ENCODE peak calls at places on chromosomes 4 and X, in nine cellular contexts. C is cardiac fibroblast; K is astrocyte of the spinal cord; P is NB4; R is AG04450; B is bronchial epithelial cell; W is A549; O is CD8-positive, alpha-beta T cell; V is OCI-LY7. Z is an unnamed sample.

GRCh38 chr4:35538807-35539206 is 705.5 kb downstream of the ARAP2 start:
- DNase-seq in C (peak; percentile 0), K (peak; percentile 0), P (peak; percentile 49), R (no peak), B (no peak), W (no peak), O (no peak), V (no peak), Z (no peak)

GRCh38 chr4:304987-305680 is at the start of gene ZNF732:
- DNase-seq in C (peak; percentile 50), K (peak; percentile 77), P (no peak), R (peak; percentile 16), B (peak; percentile 79), W (no peak), O (no peak), V (no peak), Z (peak; percentile 16)

GRCh38 chr4:187908079-187908501 is 87.5 kb upstream of the ZFP42 start:
- DNase-seq in C (peak; percentile 58), K (peak; percentile 68), P (no peak), R (peak; percentile 61), B (peak; percentile 74), W (no peak), O (no peak), V (no peak), Z (peak; percentile 82)

GRCh38 chrX:10615931-10616780 is 4.2 kb downstream of the MID1 start:
- DNase-seq in C (peak; percentile 76), K (peak; percentile 75), P (peak; percentile 43), R (no peak), B (no peak), W (no peak), O (no peak), V (peak; percentile 28), Z (no peak)

GRCh38 chr4:121799208-121799823 is 1.8 kb upstream of the EXOSC9 start:
- DNase-seq in C (no peak), K (no peak), P (no peak), R (no peak), B (no peak), W (no peak), O (no peak), V (no peak), Z (no peak)

GRCh38 chr4:70936200-70936787 is 34.1 kb downstream of the MOB1B start:
- DNase-seq in C (no peak), K (no peak), P (no peak), R (no peak), B (no peak), W (no peak), O (no peak), V (no peak), Z (no peak)

GRCh38 chr4:157521916-157522315 is 301.4 kb downstream of the GRIA2 start:
- DNase-seq in C (no peak), K (no peak), P (no peak), R (no peak), B (peak; percentile 18), W (no peak), O (no peak), V (no peak), Z (no peak)

GRCh38 chr4:79178770-79179169 is 147.1 kb downstream of the NAA11 start:
- DNase-seq in C (peak; percentile 76), K (no peak), P (no peak), R (no peak), B (no peak), W (no peak), O (no peak), V (no peak), Z (peak; percentile 38)

GRCh38 chrX:119398974-119399771 is at the start of gene SLC25A43:
- DNase-seq in C (peak; percentile 49), K (no peak), P (peak; percentile 77), R (no peak), B (no peak), W (peak; percentile 67), O (peak; percentile 22), V (peak; percentile 71), Z (no peak)

GRCh38 chr4:38957947-38958346 is 74.3 kb downstream of the TMEM156 start:
- DNase-seq in C (no peak), K (no peak), P (no peak), R (no peak), B (peak; percentile 25), W (no peak), O (no peak), V (no peak), Z (no peak)

GRCh38 chr4:109607976-109608375 is 47.9 kb downstream of the MCUB start:
- DNase-seq in C (no peak), K (no peak), P (no peak), R (no peak), B (no peak), W (no peak), O (no peak), V (no peak), Z (no peak)

GRCh38 chr4:183200453-183200852 is 101.4 kb downstream of the WWC2 start:
- DNase-seq in C (peak; percentile 96), K (peak; percentile 96), P (no peak), R (peak; percentile 70), B (peak; percentile 90), W (no peak), O (no peak), V (no peak), Z (peak; percentile 88)

GRCh38 chr4:5979981-5980380 is 38.2 kb downstream of the C4orf50 start:
- DNase-seq in C (no peak), K (no peak), P (peak; percentile 37), R (no peak), B (no peak), W (peak; percentile 37), O (no peak), V (no peak), Z (no peak)
- TF ChIP-seq CTCF in C (peak; percentile 48), K (peak; percentile 30), P (peak; percentile 33), R (peak; percentile 30), B (peak; percentile 22), W (peak; percentile 23), O (no peak), V (peak; percentile 25), Z (peak; percentile 28)

GRCh38 chrX:129576539-129576938 is 36.5 kb downstream of the OCRL start:
- DNase-seq in C (no peak), K (no peak), P (no peak), R (no peak), B (no peak), W (no peak), O (no peak), V (no peak), Z (no peak)

GRCh38 chrX:129577473-129577872 is 37.4 kb downstream of the OCRL start:
- DNase-seq in C (peak; percentile 85), K (peak; percentile 84), P (no peak), R (peak; percentile 42), B (peak; percentile 25), W (no peak), O (no peak), V (no peak), Z (peak; percentile 44)

GRCh38 chrX:129574214-129574613 is 34.2 kb downstream of the OCRL start:
- DNase-seq in C (no peak), K (no peak), P (no peak), R (no peak), B (no peak), W (no peak), O (no peak), V (no peak), Z (no peak)

GRCh38 chrX:129568349-129568748 is 28.3 kb downstream of the OCRL start:
- DNase-seq in C (no peak), K (no peak), P (no peak), R (no peak), B (no peak), W (no peak), O (no peak), V (no peak), Z (no peak)

DNA sequence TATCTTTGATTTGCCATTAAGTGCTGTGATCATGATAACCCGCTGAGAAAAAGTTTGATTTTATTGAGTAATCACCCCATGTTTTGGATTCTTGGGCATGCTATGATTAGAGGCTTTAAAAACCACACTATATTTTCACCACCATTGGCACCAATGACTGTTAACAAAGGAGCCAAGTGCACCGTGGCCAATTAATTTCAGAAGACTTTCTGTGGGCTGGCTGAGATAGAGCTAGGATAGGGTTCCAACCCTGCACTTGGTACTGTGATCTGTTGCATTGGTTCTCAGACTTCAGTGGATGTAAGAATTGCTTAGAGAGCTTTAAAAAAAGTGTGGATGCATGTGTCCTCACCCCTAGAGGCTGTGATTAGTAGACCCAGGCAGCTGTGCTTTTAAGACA is 32.4 kb downstream of the OCRL start:
- DNase-seq in C (no peak), K (no peak), P (no peak), R (no peak), B (no peak), W (no peak), O (no peak), V (no peak), Z (peak; percentile 40)
- H3K4me3 ChIP-seq in C (no peak overlapping the region), K (no peak overlapping the region), P (no peak overlapping the region), R (no peak overlapping the region), B (no peak overlapping the region), W (no peak overlapping the region), O (no peak overlapping the region), V (no peak overlapping the region), Z (no peak overlapping the region)

GRCh38 chrX:31225819-31226218 is 154.0 kb upstream of the FTHL17 start:
- DNase-seq in C (no peak), K (no peak), P (no peak), R (no peak), B (no peak), W (no peak), O (no peak), V (no peak), Z (no peak)
- TF ChIP-seq CTCF in C (no peak), K (no peak), P (no peak), R (no peak), B (no peak), W (no peak), O (no peak), V (no peak), Z (no peak)

DNA sequence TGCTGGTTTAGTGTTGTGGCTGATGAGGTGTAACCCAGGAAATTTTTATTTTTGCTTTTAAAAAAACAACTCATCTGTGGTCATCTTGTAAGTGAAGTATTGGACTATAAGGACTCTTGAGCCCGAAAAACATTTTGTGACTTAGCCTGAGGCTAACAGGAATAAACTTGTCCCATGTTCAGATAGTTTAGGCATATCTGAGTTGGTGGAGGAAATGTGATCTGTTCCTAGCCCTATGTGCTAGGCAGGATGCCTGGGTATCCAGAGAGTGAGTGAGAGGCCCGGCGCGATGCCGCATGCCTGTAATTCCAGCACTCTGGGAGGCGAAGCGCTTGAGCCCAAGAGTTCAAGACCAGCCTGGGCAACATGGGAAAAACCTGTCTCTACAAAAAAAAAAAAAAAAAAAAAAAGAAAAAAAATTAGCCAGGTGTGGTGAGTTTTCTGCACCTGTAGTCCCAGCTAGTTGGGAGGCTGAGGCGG is 3.7 kb downstream of the SMS start:
- DNase-seq in C (peak; percentile 43), K (no peak), P (no peak), R (no peak), B (peak; percentile 65), W (no peak), O (no peak), V (no peak), Z (no peak)
- H3K4me3 ChIP-seq in C (no peak overlapping the region), K (no peak overlapping the region), P (no peak overlapping the region), R (peak overlapping the region; percentile 25), B (no peak overlapping the region), W (no peak overlapping the region), O (no peak overlapping the region), V (no peak overlapping the region), Z (no peak overlapping the region)

GRCh38 chr4:140595065-140595464 is 26.3 kb upstream of the UCP1 start:
- DNase-seq in C (peak; percentile 27), K (no peak), P (no peak), R (no peak), B (peak; percentile 62), W (peak; percentile 25), O (no peak), V (peak; percentile 73), Z (no peak)
- TF ChIP-seq CTCF in C (peak; percentile 49), K (peak; percentile 54), P (peak; percentile 11), R (peak; percentile 36), B (peak; percentile 86), W (peak; percentile 51), O (no peak), V (peak; percentile 87), Z (peak; percentile 50)